ENCODE peak calls at places on chromosomes 16 and 17, in eight cellular contexts. M is fibroblast of pulmonary artery, C is IMR-90, V is heart left ventricle, R is AG04450, W is right atrium auricular region, T is lower lobe of right lung, P is heart right ventricle. L is an unnamed sample.

GRCh38 chr17:15951368-15952047 is 6.6 kb downstream of the ADORA2B start:
- DNase-seq in M (no peak), C (no peak), V (no peak), R (no peak), W (no peak), T (no peak), P (no peak), L (no peak)

GRCh38 chr17:45127209-45127582 is 5.1 kb downstream of the PLCD3 start:
- DNase-seq in M (no peak), C (no peak), V (peak; percentile 38), R (no peak), W (no peak), T (no peak), P (no peak), L (no peak)

GRCh38 chr16:8403978-8404738 is 186.2 kb downstream of the TMEM114 start:
- DNase-seq in M (no peak), C (no peak), V (no peak), R (no peak), W (no peak), T (no peak), P (no peak), L (no peak)

GRCh38 chr17:17051791-17052461 is 9.7 kb downstream of the MPRIP start:
- DNase-seq in M (no peak), C (peak; percentile 15), V (peak; percentile 47), R (no peak), W (no peak), T (peak; percentile 59), P (no peak), L (peak; percentile 22)

GRCh38 chr16:31253642-31254045 is 6.1 kb upstream of the ITGAM start:
- DNase-seq in M (no peak), C (no peak), V (peak; percentile 40), R (no peak), W (peak; percentile 67), T (peak; percentile 77), P (peak; percentile 14), L (peak; percentile 69)

GRCh38 chr17:76336756-76337412 is 16.8 kb downstream of the PRPSAP1 start:
- DNase-seq in M (no peak), C (no peak), V (no peak), R (no peak), W (no peak), T (no peak), P (no peak), L (no peak)

GRCh38 chr17:45270828-45271418 is 9.0 kb upstream of the SPATA32 start:
- DNase-seq in M (no peak), C (no peak), V (no peak), R (no peak), W (no peak), T (no peak), P (no peak), L (peak; percentile 75)

GRCh38 chr16:12690024-12690423 is 113.7 kb downstream of the CPPED1 start:
- DNase-seq in M (no peak), C (no peak), V (no peak), R (no peak), W (no peak), T (no peak), P (no peak), L (peak; percentile 7)

GRCh38 chr16:85396879-85397871 is 215.9 kb upstream of the GSE1 start:
- DNase-seq in M (no peak), C (no peak), V (peak; percentile 22), R (no peak), W (no peak), T (peak; percentile 40), P (no peak), L (peak; percentile 30)

GRCh38 chr16:81900456-81900855 is 110.8 kb downstream of the SDR42E1 start:
- DNase-seq in M (no peak), C (no peak), V (no peak), R (no peak), W (no peak), T (no peak), P (no peak), L (no peak)

GRCh38 chr16:31402687-31403086 is 9.6 kb downstream of the ITGAD start:
- DNase-seq in M (peak; percentile 20), C (no peak), V (no peak), R (no peak), W (no peak), T (no peak), P (no peak), L (no peak)

GRCh38 chr16:11691771-11692170 is 23.5 kb downstream of the SNN start:
- DNase-seq in M (no peak), C (no peak), V (no peak), R (no peak), W (peak; percentile 55), T (no peak), P (no peak), L (no peak)

GRCh38 chr17:57365420-57365819 is 109.1 kb downstream of the MSI2 start:
- DNase-seq in M (peak; percentile 58), C (no peak), V (no peak), R (no peak), W (no peak), T (no peak), P (no peak), L (no peak)

GRCh38 chr16:11901091-11901490 is 14.7 kb downstream of the GSPT1 start:
- DNase-seq in M (no peak), C (peak; percentile 18), V (no peak), R (no peak), W (no peak), T (no peak), P (no peak), L (no peak)

GRCh38 chr16:85521737-85522042 is 91.4 kb upstream of the GSE1 start:
- DNase-seq in M (no peak), C (no peak), V (no peak), R (no peak), W (no peak), T (no peak), P (no peak), L (no peak)

GRCh38 chr16:87560428-87561199 is 41.7 kb upstream of the JPH3 start:
- DNase-seq in M (no peak), C (no peak), V (peak; percentile 57), R (no peak), W (peak; percentile 64), T (peak; percentile 61), P (peak; percentile 19), L (peak; percentile 44)

GRCh38 chr17:34997355-34997862 is 17.1 kb downstream of the LIG3 start:
- DNase-seq in M (peak; percentile 91), C (peak; percentile 87), V (peak; percentile 58), R (peak; percentile 72), W (no peak), T (no peak), P (peak; percentile 78), L (no peak)

GRCh38 chr17:7021993-7022778 is 664 bp upstream of the BCL6B start:
- DNase-seq in M (peak; percentile 70), C (peak; percentile 36), V (peak; percentile 83), R (no peak), W (peak; percentile 78), T (peak; percentile 85), P (peak; percentile 89), L (peak; percentile 88)

GRCh38 chr16:78129349-78129748 is 29.9 kb downstream of the WWOX start:
- DNase-seq in M (no peak), C (no peak), V (no peak), R (no peak), W (no peak), T (no peak), P (no peak), L (no peak)

GRCh38 chr17:200604-200985 is 19.1 kb upstream of the DOC2B start:
- DNase-seq in M (no peak), C (no peak), V (no peak), R (no peak), W (no peak), T (no peak), P (no peak), L (no peak)

GRCh38 chr17:29154516-29155234 is 25.5 kb downstream of the MYO18A start:
- DNase-seq in M (no peak), C (no peak), V (peak; percentile 63), R (no peak), W (no peak), T (no peak), P (no peak), L (peak; percentile 44)

DNA sequence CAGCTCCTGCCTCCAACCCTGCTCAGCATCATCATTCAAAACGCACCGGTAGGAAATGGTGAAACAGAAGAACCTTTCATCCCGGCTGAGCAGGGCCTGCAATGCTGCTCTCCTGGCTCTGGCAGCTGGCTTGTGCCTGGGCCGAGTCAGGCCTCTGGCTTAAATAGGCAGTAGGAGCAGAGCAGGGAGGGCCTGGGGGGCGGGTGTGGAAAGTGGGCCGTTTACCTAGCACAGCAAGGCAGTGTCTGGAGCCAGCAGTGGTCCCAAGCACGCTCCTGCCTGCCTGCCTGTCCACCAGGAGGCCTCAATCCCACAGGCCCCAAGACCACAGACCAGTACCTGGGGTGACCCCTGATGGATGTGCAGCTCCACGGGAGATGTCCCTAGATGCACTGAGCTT is 59.3 kb downstream of the SMPD3 start:
- DNase-seq in M (no peak), C (no peak), V (no peak), R (no peak), W (no peak), T (peak; percentile 23), P (no peak), L (no peak)
- TF ChIP-seq CTCF in M (no peak), C (no peak), V (no peak), R (no peak), W (no peak), T (no peak), P (no peak), L (no peak)

GRCh38 chr16:68884867-68885266 is 41.5 kb downstream of the TANGO6 start:
- DNase-seq in M (peak; percentile 24), C (no peak), V (no peak), R (no peak), W (no peak), T (no peak), P (no peak), L (no peak)
- TF ChIP-seq CTCF in M (no peak), C (no peak), V (no peak), R (no peak), W (no peak), T (no peak), P (no peak), L (no peak)

GRCh38 chr17:21164226-21165019 is 37.7 kb downstream of the DHRS7B start:
- DNase-seq in M (no peak), C (no peak), V (no peak), R (no peak), W (peak; percentile 56), T (no peak), P (no peak), L (no peak)
- TF ChIP-seq CTCF in M (no peak), C (no peak), V (no peak), R (no peak), W (no peak), T (no peak), P (no peak), L (no peak)

GRCh38 chr16:19559242-19559910 is 3.9 kb downstream of the VPS35L start:
- DNase-seq in M (peak; percentile 85), C (peak; percentile 69), V (no peak), R (peak; percentile 46), W (no peak), T (no peak), P (peak; percentile 23), L (peak; percentile 33)
- TF ChIP-seq CTCF in M (peak; percentile 56), C (peak; percentile 70), V (peak; percentile 64), R (peak; percentile 63), W (peak; percentile 76), T (peak; percentile 67), P (peak; percentile 82), L (peak; percentile 81)

DNA sequence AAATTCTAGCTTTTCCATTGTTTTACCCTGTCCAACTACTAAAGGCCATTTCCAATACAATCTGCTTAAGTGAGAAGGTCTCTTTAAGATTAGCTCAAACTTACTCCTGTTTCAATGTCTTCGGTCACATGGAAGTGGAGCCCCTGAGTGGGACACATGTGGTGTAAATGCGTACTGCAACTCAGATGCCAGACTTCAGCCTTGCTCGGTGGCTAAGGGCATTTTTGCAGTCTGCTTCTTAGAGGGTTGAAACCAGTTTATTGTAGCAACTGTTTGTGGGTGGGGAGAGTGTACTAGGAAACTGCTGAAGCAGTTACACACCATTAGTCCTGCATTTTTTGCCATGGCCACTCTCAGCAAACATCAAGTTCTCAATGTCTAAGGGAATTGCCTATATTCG is 140.6 kb downstream of the PARN start:
- DNase-seq in M (no peak), C (peak; percentile 15), V (no peak), R (no peak), W (no peak), T (no peak), P (no peak), L (peak; percentile 12)
- TF ChIP-seq CTCF in M (peak; percentile 9), C (peak; percentile 15), V (no peak), R (peak; percentile 32), W (no peak), T (no peak), P (no peak), L (peak; percentile 30)

L was measured in activated CD8-positive, alpha-beta T cell treated with anti-CD3 and anti-CD28 coated beads for 36 hours.